ENCODE peak calls at places on chromosome 17, in six cellular contexts. One of them, this sample, is unnamed.

GRCh38 chr17:33647976-33648375 is 354.9 kb upstream of the ASIC2 start:
- DNase-seq in tibial artery: no peak
- DNase-seq in A549: peak; percentile 44
- DNase-seq in AG04450: no peak
- DNase-seq in prostate gland: no peak
- DNase-seq in heart left ventricle: no peak
- DNase-seq in this sample: no peak

GRCh38 chr17:66734544-66734943 is 100.4 kb upstream of the CACNG5 start:
- DNase-seq in AG04450: no peak
- DNase-seq in prostate gland: no peak
- DNase-seq in tibial artery: no peak
- DNase-seq in A549: no peak
- DNase-seq in heart left ventricle: no peak
- DNase-seq in this sample: no peak

GRCh38 chr17:35210741-35211140 is 16.5 kb upstream of the SLC35G3 start:
- DNase-seq in tibial artery: no peak
- DNase-seq in prostate gland: no peak
- DNase-seq in AG04450: no peak
- DNase-seq in A549: no peak
- DNase-seq in heart left ventricle: no peak
- DNase-seq in this sample: no peak

GRCh38 chr17:74599023-74599399 is 6.9 kb upstream of the CD300LD start:
- DNase-seq in heart left ventricle: no peak
- DNase-seq in AG04450: no peak
- DNase-seq in A549: no peak
- DNase-seq in prostate gland: no peak
- DNase-seq in tibial artery: peak; percentile 60
- DNase-seq in this sample: no peak

GRCh38 chr17:3870871-3871306 is 22.0 kb downstream of the CAMKK1 start:
- DNase-seq in AG04450: no peak
- DNase-seq in tibial artery: no peak
- DNase-seq in heart left ventricle: peak; percentile 47
- DNase-seq in A549: no peak
- DNase-seq in prostate gland: no peak
- DNase-seq in this sample: no peak

GRCh38 chr17:83136156-83136555 is 56.7 kb downstream of the METRNL start:
- DNase-seq in prostate gland: no peak
- DNase-seq in heart left ventricle: peak; percentile 3
- DNase-seq in tibial artery: peak; percentile 19
- DNase-seq in AG04450: no peak
- DNase-seq in A549: no peak
- DNase-seq in this sample: no peak

GRCh38 chr17:77527394-77527793 is 386.6 kb downstream of the SEC14L1 start:
- DNase-seq in tibial artery: peak; percentile 28
- DNase-seq in A549: no peak
- DNase-seq in AG04450: no peak
- DNase-seq in heart left ventricle: no peak
- DNase-seq in prostate gland: no peak
- DNase-seq in this sample: no peak

GRCh38 chr17:59193463-59193862 is 16.4 kb upstream of the SMG8 start:
- DNase-seq in AG04450: no peak
- DNase-seq in A549: no peak
- DNase-seq in heart left ventricle: no peak
- DNase-seq in prostate gland: no peak
- DNase-seq in tibial artery: no peak
- DNase-seq in this sample: no peak

GRCh38 chr17:77771145-77771544 is 187.4 kb upstream of the TNRC6C start:
- DNase-seq in AG04450: no peak
- DNase-seq in heart left ventricle: no peak
- DNase-seq in A549: no peak
- DNase-seq in tibial artery: no peak
- DNase-seq in prostate gland: no peak
- DNase-seq in this sample: no peak

GRCh38 chr17:9810100-9810949 is 11.6 kb downstream of the GSG1L2 start:
- DNase-seq in A549: no peak
- DNase-seq in heart left ventricle: no peak
- DNase-seq in prostate gland: no peak
- DNase-seq in tibial artery: no peak
- DNase-seq in AG04450: no peak
- DNase-seq in this sample: no peak

GRCh38 chr17:80991645-80992076 is at the start of gene CHMP6:
- DNase-seq in tibial artery: peak; percentile 80
- DNase-seq in A549: peak; percentile 87
- DNase-seq in heart left ventricle: peak; percentile 84
- DNase-seq in prostate gland: peak; percentile 61
- DNase-seq in AG04450: peak; percentile 23
- DNase-seq in this sample: peak; percentile 71

GRCh38 chr17:75642221-75643032 is 9.2 kb downstream of the SMIM5 start:
- DNase-seq in A549: no peak
- DNase-seq in AG04450: no peak
- DNase-seq in prostate gland: peak; percentile 57
- DNase-seq in tibial artery: no peak
- DNase-seq in heart left ventricle: no peak
- DNase-seq in this sample: no peak
- H3K27ac ChIP-seq in A549: peak overlapping the region; percentile 4
- H3K27ac ChIP-seq in AG04450: no peak overlapping the region
- H3K27ac ChIP-seq in prostate gland: peak overlapping the region; percentile 66
- H3K27ac ChIP-seq in tibial artery: no peak overlapping the region
- H3K27ac ChIP-seq in heart left ventricle: peak overlapping the region; percentile 65
- H3K27ac ChIP-seq in this sample: no peak overlapping the region

GRCh38 chr17:31093866-31094599 is 744 bp upstream of the NF1 start:
- DNase-seq in AG04450: no peak
- DNase-seq in tibial artery: no peak
- DNase-seq in prostate gland: no peak
- DNase-seq in heart left ventricle: no peak
- DNase-seq in A549: no peak
- DNase-seq in this sample: no peak
- TF ChIP-seq CTCF in AG04450: no peak
- TF ChIP-seq CTCF in tibial artery: no peak
- TF ChIP-seq CTCF in prostate gland: no peak
- TF ChIP-seq CTCF in heart left ventricle: no peak
- TF ChIP-seq CTCF in A549: no peak
- TF ChIP-seq CTCF in this sample: no peak

GRCh38 chr17:49112936-49113335 is 19.6 kb upstream of the B4GALNT2 start:
- DNase-seq in A549: no peak
- DNase-seq in heart left ventricle: no peak
- DNase-seq in tibial artery: no peak
- DNase-seq in prostate gland: no peak
- DNase-seq in AG04450: no peak
- DNase-seq in this sample: no peak

GRCh38 chr17:49121696-49122292 is 10.8 kb upstream of the B4GALNT2 start:
- DNase-seq in tibial artery: no peak
- DNase-seq in prostate gland: no peak
- DNase-seq in A549: no peak
- DNase-seq in heart left ventricle: no peak
- DNase-seq in AG04450: no peak
- DNase-seq in this sample: no peak

GRCh38 chr17:49114703-49115102 is 17.9 kb upstream of the B4GALNT2 start:
- DNase-seq in tibial artery: no peak
- DNase-seq in heart left ventricle: no peak
- DNase-seq in A549: no peak
- DNase-seq in AG04450: no peak
- DNase-seq in prostate gland: no peak
- DNase-seq in this sample: no peak

GRCh38 chr17:49120166-49120565 is 12.4 kb upstream of the B4GALNT2 start:
- DNase-seq in A549: no peak
- DNase-seq in heart left ventricle: no peak
- DNase-seq in tibial artery: no peak
- DNase-seq in prostate gland: no peak
- DNase-seq in AG04450: no peak
- DNase-seq in this sample: no peak

DNA sequence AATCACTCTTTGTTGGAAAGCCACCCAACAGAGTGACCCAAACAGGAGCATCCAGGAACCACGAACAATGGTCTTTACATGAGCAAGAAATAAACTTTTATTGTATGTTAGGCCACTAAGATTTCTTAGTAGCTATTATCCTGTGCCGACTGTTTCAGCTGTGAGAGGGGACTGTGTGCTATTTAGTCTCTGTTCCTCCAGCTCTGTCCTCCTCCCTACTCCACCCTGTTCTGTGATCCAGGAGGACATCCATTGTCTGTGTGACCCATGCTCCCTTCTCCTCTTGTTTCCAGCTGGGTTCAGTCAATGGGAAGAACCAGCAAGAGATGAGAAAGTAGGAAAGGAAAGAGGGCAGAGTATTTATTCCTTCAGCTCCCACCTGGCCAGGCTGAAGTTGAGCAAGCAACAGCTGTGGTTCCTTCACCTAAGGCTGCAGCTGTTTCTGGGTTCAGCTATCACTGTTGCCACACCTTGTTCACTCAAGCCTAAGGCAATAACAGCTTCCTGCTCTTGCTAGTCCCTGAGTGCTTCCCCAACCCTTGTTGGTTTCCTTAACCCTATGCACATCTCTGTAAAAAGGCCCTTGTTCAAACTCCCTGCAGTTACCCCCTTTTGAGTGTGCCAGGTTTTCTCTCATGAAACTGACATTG is 14.9 kb upstream of the B4GALNT2 start:
- DNase-seq in tibial artery: no peak
- DNase-seq in A549: no peak
- DNase-seq in heart left ventricle: no peak
- DNase-seq in prostate gland: no peak
- DNase-seq in AG04450: no peak
- DNase-seq in this sample: no peak
- H3K9me3 ChIP-seq in tibial artery: no peaks in the 10 kb centered on the region
- H3K9me3 ChIP-seq in A549: no peaks in the 10 kb centered on the region
- H3K9me3 ChIP-seq in heart left ventricle: peaks cover 7% of the 10 kb centered on the region
- H3K9me3 ChIP-seq in prostate gland: no peaks in the 10 kb centered on the region
- H3K9me3 ChIP-seq in AG04450: peaks cover 6% of the 10 kb centered on the region
- H3K9me3 ChIP-seq in this sample: peaks cover 4% of the 10 kb centered on the region

GRCh38 chr17:65078441-65079160 is 22.1 kb upstream of the GNA13 start:
- DNase-seq in prostate gland: no peak
- DNase-seq in A549: no peak
- DNase-seq in tibial artery: no peak
- DNase-seq in AG04450: no peak
- DNase-seq in heart left ventricle: no peak
- DNase-seq in this sample: no peak
- H3K27ac ChIP-seq in prostate gland: peak overlapping the region; percentile 41
- H3K27ac ChIP-seq in A549: peak overlapping the region; percentile 43
- H3K27ac ChIP-seq in tibial artery: no peak overlapping the region
- H3K27ac ChIP-seq in AG04450: peak overlapping the region; percentile 43
- H3K27ac ChIP-seq in heart left ventricle: peak overlapping the region; percentile 13
- H3K27ac ChIP-seq in this sample: no peak overlapping the region

GRCh38 chr17:57889892-57890856 is 40.3 kb upstream of the MRPS23 start:
- DNase-seq in A549: peak; percentile 72
- DNase-seq in tibial artery: peak; percentile 96
- DNase-seq in AG04450: no peak
- DNase-seq in heart left ventricle: peak; percentile 86
- DNase-seq in prostate gland: peak; percentile 82
- DNase-seq in this sample: peak; percentile 80
- TF ChIP-seq CTCF in A549: no peak
- TF ChIP-seq CTCF in tibial artery: no peak
- TF ChIP-seq CTCF in AG04450: peak; percentile 38
- TF ChIP-seq CTCF in heart left ventricle: no peak
- TF ChIP-seq CTCF in prostate gland: no peak
- TF ChIP-seq CTCF in this sample: no peak

GRCh38 chr17:16623282-16623681 is 30.4 kb downstream of the ZNF624 start:
- DNase-seq in heart left ventricle: no peak
- DNase-seq in tibial artery: no peak
- DNase-seq in A549: no peak
- DNase-seq in AG04450: no peak
- DNase-seq in prostate gland: no peak
- DNase-seq in this sample: no peak
- H3K9me3 ChIP-seq in heart left ventricle: peaks cover 99% of the 10 kb centered on the region
- H3K9me3 ChIP-seq in tibial artery: peaks cover 10% of the 10 kb centered on the region
- H3K9me3 ChIP-seq in A549: peaks cover 99% of the 10 kb centered on the region
- H3K9me3 ChIP-seq in AG04450: peaks cover 41% of the 10 kb centered on the region
- H3K9me3 ChIP-seq in prostate gland: no peaks in the 10 kb centered on the region
- H3K9me3 ChIP-seq in this sample: peaks cover 18% of the 10 kb centered on the region

This sample was measured in lung.